ENCODE peak calls at places on chromosomes 12 and 14, in nine cellular contexts. T is kidney, G is heart right ventricle, N is ovary, Z is OCI-LY7, V is HCT116, J is osteoblast, U is endodermal cell, L is pancreas. P is an unnamed sample. For H3K4me1, the result is how much of the 10 kb centered on the place peaks cover.

GRCh38 chr14:104376202-104377140 is 203.1 kb upstream of the C14orf180 start:
- DNase-seq in J (no peak), G (no peak), Z (no peak), U (no peak), N (no peak), V (no peak), T (peak), L (peak), P (no peak)

GRCh38 chr14:56514663-56515371 is 64.8 kb upstream of the TMEM260 start:
- DNase-seq in T (no peak), J (no peak), G (no peak), N (no peak), Z (no peak), V (no peak), U (peak), L (no peak), P (no peak)

GRCh38 chr14:50647753-50648152 is 20.4 kb downstream of the SAV1 start:
- DNase-seq in G (no peak), Z (no peak), T (no peak), L (no peak), N (no peak), U (no peak), V (no peak), J (no peak), P (no peak)

GRCh38 chr12:32437095-32437515 is 37.7 kb downstream of the FGD4 start:
- DNase-seq in G (no peak), N (no peak), V (peak), T (no peak), U (no peak), L (no peak), J (peak), Z (no peak), P (no peak)

GRCh38 chr14:101364503-101365328 is 196.6 kb upstream of the DIO3 start:
- DNase-seq in J (peak), U (no peak), T (peak), N (peak), G (no peak), V (no peak), L (no peak), Z (no peak), P (no peak)

GRCh38 chr12:47221256-47222023 is 141.7 kb upstream of the AMIGO2 start:
- DNase-seq in Z (no peak), V (no peak), G (no peak), L (no peak), J (no peak), N (no peak), T (no peak), U (no peak), P (no peak)

GRCh38 chr12:84757978-84758377 is 154.6 kb downstream of the SLC6A15 start:
- DNase-seq in Z (no peak), V (no peak), N (no peak), L (no peak), G (no peak), U (no peak), T (no peak), J (no peak), P (no peak)

GRCh38 chr14:64807588-64807987 is 72.1 kb downstream of the SPTB start:
- DNase-seq in V (no peak), U (no peak), J (no peak), T (no peak), Z (no peak), N (no peak), L (no peak), G (peak), P (no peak)

GRCh38 chr14:71361335-71361734 is 454.1 kb downstream of the PCNX1 start:
- DNase-seq in L (no peak), Z (no peak), T (no peak), J (no peak), G (no peak), N (no peak), U (no peak), V (no peak), P (no peak)

GRCh38 chr12:15732341-15733061 is 56.7 kb downstream of the EPS8 start:
- DNase-seq in N (no peak), V (peak), L (no peak), Z (no peak), U (no peak), J (no peak), G (no peak), T (no peak), P (no peak)

GRCh38 chr12:95608252-95609033 is 57.2 kb upstream of the USP44 start:
- DNase-seq in N (peak), V (no peak), G (peak), U (peak), T (no peak), Z (no peak), L (peak), J (peak), P (peak)

GRCh38 chr12:9880532-9880931 is 757 bp upstream of the KLRF2 start:
- DNase-seq in L (no peak), V (no peak), J (no peak), G (no peak), U (no peak), T (no peak), Z (no peak), N (no peak), P (no peak)

GRCh38 chr14:64721899-64722298 is 17.7 kb downstream of the PLEKHG3 start:
- DNase-seq in Z (no peak), V (no peak), G (no peak), U (no peak), N (no peak), J (peak), T (no peak), L (no peak), P (no peak)

GRCh38 chr12:8036366-8036765 is 3.9 kb downstream of the FOXJ2 start:
- DNase-seq in Z (no peak), G (no peak), U (no peak), N (no peak), T (no peak), V (no peak), L (no peak), J (peak), P (no peak)

GRCh38 chr12:68958337-68958736 is 25.4 kb upstream of the CPM start:
- DNase-seq in V (no peak), Z (peak), G (no peak), U (no peak), J (no peak), T (no peak), N (no peak), L (no peak), P (no peak)

GRCh38 chr14:86515195-86515594 is 985.3 kb downstream of the FLRT2 start:
- DNase-seq in J (no peak), G (no peak), T (no peak), U (no peak), V (no peak), N (no peak), Z (no peak), L (no peak), P (no peak)

GRCh38 chr14:90583427-90583826 is 186.6 kb downstream of the CALM1 start:
- DNase-seq in V (no peak), J (peak), Z (no peak), L (no peak), G (peak), N (no peak), U (no peak), T (no peak), P (no peak)

GRCh38 chr12:24742378-24742777 is 206.5 kb downstream of the BCAT1 start:
- DNase-seq in T (no peak), V (no peak), G (no peak), Z (peak), U (peak), J (no peak), L (no peak), N (no peak), P (no peak)

GRCh38 chr12:99974146-99974545 is 10.6 kb downstream of the ANKS1B start:
- DNase-seq in N (no peak), U (no peak), L (no peak), J (no peak), G (no peak), T (no peak), Z (no peak), V (no peak), P (no peak)

GRCh38 chr14:74980746-74981661 is 21.7 kb upstream of the EIF2B2 start:
- DNase-seq in U (peak), G (no peak), J (peak), Z (no peak), T (peak), N (no peak), V (no peak), L (no peak), P (no peak)

GRCh38 chr14:21192447-21192822 is 36.6 kb upstream of the OR5AU1 start:
- DNase-seq in G (no peak), Z (no peak), L (no peak), V (no peak), U (peak), T (no peak), J (no peak), N (no peak), P (no peak)

GRCh38 chr14:105488781-105489606 is 2.1 kb upstream of the TEDC1 start:
- DNase-seq in G (peak), U (no peak), V (no peak), L (peak), N (no peak), Z (no peak), J (no peak), T (no peak), P (no peak)

GRCh38 chr12:75960086-75960910 is 71.3 kb downstream of the PHLDA1 start:
- DNase-seq in J (no peak), V (no peak), N (no peak), T (no peak), G (no peak), U (peak), L (peak), Z (peak), P (no peak)

GRCh38 chr12:66409195-66409871 is 107.0 kb downstream of the HELB start:
- DNase-seq in J (no peak), L (no peak), V (peak), N (no peak), T (no peak), Z (peak), G (no peak), U (peak), P (no peak)

GRCh38 chr14:53881161-53881846 is 75.3 kb downstream of the BMP4 start:
- DNase-seq in U (no peak), G (no peak), N (no peak), J (no peak), V (no peak), T (no peak), L (no peak), Z (no peak), P (no peak)

GRCh38 chr12:42695490-42695995 is 106.0 kb upstream of the PRICKLE1 start:
- DNase-seq in T (no peak), N (no peak), U (no peak), J (no peak), L (no peak), V (no peak), G (no peak), Z (no peak), P (no peak)

GRCh38 chr12:14572401-14572800 is 4.7 kb upstream of the PLBD1 start:
- DNase-seq in U (no peak), J (no peak), V (no peak), N (no peak), L (no peak), T (no peak), G (no peak), Z (peak), P (no peak)

GRCh38 chr12:129773170-129773493 is 130.7 kb downstream of the TMEM132D start:
- DNase-seq in V (no peak), L (no peak), Z (no peak), U (no peak), T (no peak), G (no peak), N (no peak), J (no peak), P (no peak)

GRCh38 chr12:112656141-112656540 is 135.4 kb upstream of the RPH3A start:
- DNase-seq in L (no peak), V (no peak), T (no peak), N (no peak), J (no peak), Z (no peak), G (no peak), U (no peak), P (no peak)

GRCh38 chr12:69052613-69053408 is 119.8 kb upstream of the CPM start:
- DNase-seq in V (peak), Z (no peak), T (no peak), J (peak), N (no peak), L (no peak), G (no peak), U (peak), P (peak)

GRCh38 chr12:2294651-2295475 is 242.1 kb downstream of the CACNA1C start:
- DNase-seq in L (no peak), T (no peak), U (peak), N (no peak), Z (peak), G (no peak), J (peak), V (no peak), P (no peak)

GRCh38 chr12:64931981-64932380 is 107.5 kb downstream of the TBC1D30 start:
- DNase-seq in J (no peak), Z (no peak), V (no peak), N (no peak), G (no peak), T (no peak), L (no peak), U (no peak), P (no peak)

GRCh38 chr12:14366211-14366762 is 805 bp downstream of the ATF7IP start:
- DNase-seq in U (no peak), T (no peak), V (no peak), L (no peak), G (no peak), N (no peak), Z (peak), J (no peak), P (no peak)

GRCh38 chr12:98725481-98726247 is 80.6 kb downstream of the APAF1 start:
- DNase-seq in V (peak), T (no peak), G (no peak), N (peak), U (peak), Z (peak), L (no peak), J (peak), P (no peak)

GRCh38 chr14:55430024-55430690 is 10.3 kb downstream of the TBPL2 start:
- DNase-seq in N (no peak), V (peak), L (no peak), G (no peak), T (no peak), Z (peak), U (peak), J (peak), P (no peak)

GRCh38 chr12:123064885-123065619 is 84.6 kb downstream of the ARL6IP4 start:
- DNase-seq in L (no peak), J (no peak), Z (no peak), V (no peak), U (no peak), N (peak), T (peak), G (no peak), P (no peak)

GRCh38 chr12:34404377-34405285 is 382.3 kb downstream of the ALG10 start:
- DNase-seq in U (peak), T (peak), Z (no peak), G (peak), L (peak), V (no peak), N (peak), J (peak), P (peak)

GRCh38 chr12:79681008-79681590 is 9.7 kb downstream of the PAWR start:
- DNase-seq in Z (no peak), G (no peak), T (no peak), U (peak), N (no peak), J (no peak), V (no peak), L (no peak), P (no peak)

DNA sequence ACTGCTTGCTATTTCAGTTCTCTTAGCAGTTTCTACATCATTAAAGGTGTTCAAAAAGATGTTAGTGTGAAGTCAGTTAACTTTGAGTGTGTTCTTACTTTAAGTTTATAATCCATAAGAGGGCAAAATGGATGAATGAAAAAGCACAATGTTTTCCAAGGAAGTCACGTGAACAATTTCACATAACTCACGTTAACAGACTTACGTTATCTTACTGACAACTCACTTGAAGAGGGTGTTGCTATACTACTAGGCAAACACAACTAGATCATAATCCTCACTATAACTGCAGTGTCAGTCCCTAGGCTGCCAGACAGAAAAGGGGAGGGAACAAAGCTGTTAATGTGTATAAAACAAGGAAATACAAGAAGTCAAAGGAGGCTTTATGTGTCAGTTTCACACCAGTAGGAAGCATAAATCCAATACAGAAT is 6.4 kb downstream of the SLC2A13 start:
- DNase-seq in N (no peak), J (peak), L (no peak), V (no peak), G (no peak), Z (no peak), U (no peak), T (no peak), P (no peak)
- H3K4me1 ChIP-seq in N (under half), J (under half), L (under half), V (under half), G (under half), Z (under half), U (under half), T (under half), P (under half)

GRCh38 chr12:39441189-39441962 is 1.5 kb downstream of the KIF21A start:
- DNase-seq in U (no peak), L (no peak), V (no peak), T (no peak), N (no peak), J (peak), G (no peak), Z (no peak), P (no peak)
- H3K4me3 ChIP-seq in U (peak), L (peak), V (peak), T (peak), N (no peak), J (peak), G (peak), Z (no peak), P (peak)

GRCh38 chr14:43005807-43006206 is 1399.1 kb downstream of the LRFN5 start:
- DNase-seq in T (no peak), V (no peak), L (no peak), Z (no peak), N (no peak), U (no peak), J (no peak), G (no peak), P (no peak)
- TF ChIP-seq CTCF in T (no peak), V (no peak), L (no peak), Z (no peak), N (no peak), U (peak), J (peak), G (no peak), P (no peak)

GRCh38 chr12:131690320-131690719 is 20.6 kb upstream of the SFSWAP start:
- DNase-seq in Z (no peak), V (no peak), L (no peak), G (no peak), U (peak), T (no peak), N (no peak), J (no peak), P (no peak)
- H3K4me1 ChIP-seq in Z (under half), V (under half), L (under half), G (under half), U (under half), T (under half), N (under half), J (under half), P (under half)

GRCh38 chr12:130917607-130918006 is 36.1 kb upstream of the ADGRD1 start:
- DNase-seq in T (no peak), U (no peak), N (no peak), G (no peak), L (no peak), Z (no peak), V (no peak), J (no peak), P (no peak)

GRCh38 chr12:130919115-130919514 is 34.6 kb upstream of the ADGRD1 start:
- DNase-seq in T (no peak), V (no peak), Z (no peak), L (no peak), G (no peak), J (no peak), N (no peak), U (no peak), P (no peak)

GRCh38 chr12:130920119-130920703 is 33.5 kb upstream of the ADGRD1 start:
- DNase-seq in L (no peak), J (no peak), V (no peak), Z (no peak), N (no peak), T (no peak), U (no peak), G (no peak), P (no peak)

GRCh38 chr12:130911933-130912332 is 40.1 kb downstream of the RAN start:
- DNase-seq in Z (no peak), T (no peak), N (no peak), G (no peak), V (no peak), J (no peak), L (no peak), U (no peak), P (no peak)

GRCh38 chr12:130916251-130916911 is 37.3 kb upstream of the ADGRD1 start:
- DNase-seq in L (peak), T (no peak), U (peak), G (peak), V (peak), J (peak), N (peak), Z (peak), P (no peak)
- H3K4me3 ChIP-seq in L (no peak), T (no peak), U (no peak), G (no peak), V (no peak), J (peak), N (peak), Z (peak), P (peak)

GRCh38 chr12:54053625-54054441 is at the start of gene HOXC4:
- DNase-seq in U (peak), T (no peak), J (peak), V (no peak), G (no peak), L (no peak), Z (peak), N (peak), P (no peak)
- TF ChIP-seq CTCF in U (no peak), T (no peak), J (no peak), V (no peak), G (no peak), L (no peak), Z (no peak), N (no peak), P (no peak)

GRCh38 chr12:53044896-53045571 is 4.8 kb upstream of the TNS2 start:
- DNase-seq in L (no peak), N (no peak), J (peak), V (no peak), T (no peak), U (peak), Z (no peak), G (no peak), P (no peak)
- H3K4me1 ChIP-seq in L (under half), N (under half), J (under half), V (half or more), T (under half), U (under half), Z (under half), G (half or more), P (under half)

DNA sequence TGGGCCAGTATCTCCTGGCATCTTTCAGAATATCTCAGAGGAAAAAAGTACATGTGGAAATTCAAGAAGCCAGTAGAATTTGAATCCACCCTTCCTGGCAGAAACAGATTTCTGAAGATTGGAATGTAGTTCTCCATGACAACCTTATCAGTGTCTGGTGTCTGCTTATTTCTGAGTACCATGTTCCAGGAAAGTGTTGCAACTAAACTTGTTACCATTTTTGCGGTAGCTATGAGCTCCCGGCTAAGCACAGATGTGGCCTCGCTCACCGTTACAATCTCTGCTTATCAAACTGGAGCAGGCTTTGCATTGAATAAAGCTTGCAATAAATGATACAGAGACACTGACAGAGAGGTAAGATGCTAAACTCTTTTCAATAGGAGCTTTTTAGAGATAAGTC is 13.0 kb upstream of the ITPR2 start:
- DNase-seq in J (peak), N (no peak), L (no peak), V (no peak), G (no peak), T (no peak), Z (peak), U (no peak), P (no peak)
- H3K4me3 ChIP-seq in J (no peak), N (no peak), L (no peak), V (no peak), G (no peak), T (no peak), Z (peak), U (no peak), P (no peak)

GRCh38 chr12:111124183-111124582 is 203.8 kb upstream of the MYL2 start:
- DNase-seq in N (no peak), L (no peak), Z (no peak), G (no peak), U (no peak), V (no peak), J (no peak), T (no peak), P (no peak)

GRCh38 chr12:111122458-111122878 is 202.1 kb upstream of the MYL2 start:
- DNase-seq in J (no peak), Z (no peak), G (no peak), T (no peak), L (no peak), V (no peak), N (no peak), U (no peak), P (no peak)

GRCh38 chr12:111123390-111123789 is 203.0 kb upstream of the MYL2 start:
- DNase-seq in T (no peak), L (no peak), U (no peak), Z (no peak), N (no peak), G (no peak), J (no peak), V (no peak), P (no peak)

GRCh38 chr12:111126331-111126730 is 206.0 kb upstream of the MYL2 start:
- DNase-seq in V (no peak), G (no peak), U (no peak), T (no peak), N (no peak), Z (no peak), J (no peak), L (no peak), P (no peak)

DNA sequence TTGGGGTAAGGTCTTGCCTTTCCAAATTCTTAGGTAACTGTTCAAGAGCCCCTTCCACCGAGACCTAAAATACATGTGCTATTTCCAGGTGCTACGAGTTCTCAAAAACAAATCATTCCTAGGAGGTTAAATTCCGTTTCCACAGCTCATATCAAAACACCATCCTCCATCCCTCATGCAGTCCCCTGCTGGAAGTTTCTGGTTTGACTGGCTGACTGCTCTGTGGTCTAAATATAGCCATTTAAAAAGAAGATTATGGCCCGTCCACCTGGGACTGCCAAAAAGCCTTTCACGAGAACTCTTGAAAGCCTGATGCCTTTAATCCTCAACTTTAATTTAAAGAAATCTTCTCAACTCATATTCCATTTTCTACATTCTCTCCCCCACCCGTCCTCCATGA is 201.5 kb upstream of the MYL2 start:
- DNase-seq in G (no peak), Z (no peak), V (no peak), L (no peak), T (no peak), J (no peak), N (no peak), U (no peak), P (no peak)
- TF ChIP-seq CTCF in G (peak), Z (no peak), V (peak), L (no peak), T (no peak), J (no peak), N (no peak), U (peak), P (no peak)

P was measured in breast epithelium.